ENCODE peak calls at places on chromosome 19, in six cellular contexts. S is keratinocyte, F is K562, J is mammary epithelial cell, W is PC-3, E is A673. K is an unnamed sample.

GRCh38 chr19:40721140-40721486 is 4.2 kb downstream of the ITPKC start:
- DNase-seq in J (no peak), W (no peak), S (no peak), F (no peak), E (no peak), K (no peak)

GRCh38 chr19:4914736-4915501 is 5.6 kb downstream of the UHRF1 start:
- DNase-seq in W (peak; percentile 98), F (peak; percentile 70), S (peak; percentile 58), E (peak; percentile 72), J (peak; percentile 93), K (no peak)

GRCh38 chr19:14774373-14774772 is 4.0 kb downstream of the ADGRE2 start:
- DNase-seq in E (no peak), F (no peak), S (no peak), J (no peak), W (no peak), K (no peak)

GRCh38 chr19:12995596-12996541 is 594 bp downstream of the NFIX start:
- DNase-seq in E (peak; percentile 35), F (peak; percentile 92), J (peak; percentile 47), S (no peak), W (no peak), K (no peak)

GRCh38 chr19:489418-490196 is 6.7 kb upstream of the MADCAM1 start:
- DNase-seq in S (no peak), F (no peak), J (no peak), W (peak; percentile 13), E (no peak), K (peak; percentile 77)

GRCh38 chr19:54517483-54517882 is 14.9 kb downstream of the LAIR2 start:
- DNase-seq in S (no peak), J (peak; percentile 27), F (peak; percentile 77), E (peak; percentile 81), W (peak; percentile 86), K (peak; percentile 60)

GRCh38 chr19:5339470-5339949 is 1.1 kb downstream of the PTPRS start:
- DNase-seq in S (no peak), J (no peak), W (no peak), E (peak; percentile 24), F (peak; percentile 69), K (peak; percentile 42)

GRCh38 chr19:5929646-5930045 is 15.6 kb downstream of the CAPS start:
- DNase-seq in W (no peak), S (no peak), J (no peak), F (peak; percentile 44), E (no peak), K (no peak)

GRCh38 chr19:289651-290538 is 1.3 kb downstream of the PLPP2 start:
- DNase-seq in S (peak; percentile 57), F (peak; percentile 45), J (peak; percentile 89), E (no peak), W (no peak), K (no peak)

GRCh38 chr19:57789288-57789687 is 19.8 kb downstream of the ZNF586 start:
- DNase-seq in J (no peak), E (no peak), F (no peak), W (no peak), S (no peak), K (no peak)

GRCh38 chr19:5694952-5695648 is 5.0 kb downstream of the RPL36 start:
- DNase-seq in E (no peak), S (no peak), W (no peak), F (no peak), J (no peak), K (no peak)

GRCh38 chr19:13983213-13983889 is 22.8 kb downstream of the RFX1 start:
- DNase-seq in E (no peak), S (no peak), F (no peak), J (no peak), W (no peak), K (no peak)

GRCh38 chr19:20078696-20079095 is 896 bp downstream of the ZNF90 start:
- DNase-seq in J (peak; percentile 35), E (no peak), F (no peak), S (no peak), W (no peak), K (peak; percentile 55)

GRCh38 chr19:55549500-55550320 is 4.4 kb upstream of the SBK3 start:
- DNase-seq in F (no peak), S (no peak), J (peak; percentile 65), W (peak; percentile 81), E (no peak), K (peak; percentile 88)

GRCh38 chr19:46862974-46863632 is 2.3 kb downstream of the ARHGAP35 start:
- DNase-seq in W (no peak), F (no peak), J (no peak), E (no peak), S (no peak), K (no peak)

GRCh38 chr19:2834294-2834871 is 6.9 kb upstream of the ZNF555 start:
- DNase-seq in F (no peak), W (no peak), S (no peak), J (no peak), E (no peak), K (no peak)

GRCh38 chr19:17129377-17129776 is 53.8 kb downstream of the MYO9B start:
- DNase-seq in F (no peak), W (no peak), S (no peak), J (no peak), E (no peak), K (no peak)

GRCh38 chr19:6639439-6639838 is 30.5 kb downstream of the TNFSF14 start:
- DNase-seq in S (no peak), J (peak; percentile 9), W (peak; percentile 63), F (no peak), E (no peak), K (no peak)

GRCh38 chr19:46442808-46443450 is 14.2 kb upstream of the PNMA8C start:
- DNase-seq in S (no peak), F (no peak), W (peak; percentile 85), E (peak; percentile 62), J (peak; percentile 69), K (no peak)

GRCh38 chr19:15107056-15108010 is at the start of gene SYDE1:
- DNase-seq in F (peak; percentile 8), J (peak; percentile 35), E (peak; percentile 76), W (peak; percentile 44), S (no peak), K (peak; percentile 89)

GRCh38 chr19:12796146-12797071 is 5.1 kb downstream of the JUNB start:
- DNase-seq in S (no peak), E (peak; percentile 91), W (peak; percentile 94), F (peak; percentile 51), J (peak; percentile 58), K (peak; percentile 93)

GRCh38 chr19:28746486-28746885 is 466.5 kb downstream of the UQCRFS1 start:
- DNase-seq in E (no peak), S (no peak), W (no peak), F (no peak), J (no peak), K (no peak)

GRCh38 chr19:3507371-3508120 is 1.4 kb downstream of the FZR1 start:
- DNase-seq in F (peak; percentile 54), J (peak; percentile 37), W (peak; percentile 6), E (no peak), S (no peak), K (peak; percentile 41)

GRCh38 chr19:45817725-45818301 is 2.7 kb upstream of the RSPH6A start:
- DNase-seq in S (no peak), E (no peak), F (no peak), J (peak; percentile 53), W (peak; percentile 28), K (peak; percentile 32)

GRCh38 chr19:48367855-48368254 is 3.7 kb downstream of the SYNGR4 start:
- DNase-seq in J (no peak), E (no peak), F (no peak), W (no peak), S (no peak), K (no peak)

GRCh38 chr19:19591133-19591825 is 27.2 kb downstream of the PBX4 start:
- DNase-seq in F (no peak), J (peak; percentile 98), E (peak; percentile 89), S (peak; percentile 95), W (peak; percentile 95), K (peak; percentile 34)

DNA sequence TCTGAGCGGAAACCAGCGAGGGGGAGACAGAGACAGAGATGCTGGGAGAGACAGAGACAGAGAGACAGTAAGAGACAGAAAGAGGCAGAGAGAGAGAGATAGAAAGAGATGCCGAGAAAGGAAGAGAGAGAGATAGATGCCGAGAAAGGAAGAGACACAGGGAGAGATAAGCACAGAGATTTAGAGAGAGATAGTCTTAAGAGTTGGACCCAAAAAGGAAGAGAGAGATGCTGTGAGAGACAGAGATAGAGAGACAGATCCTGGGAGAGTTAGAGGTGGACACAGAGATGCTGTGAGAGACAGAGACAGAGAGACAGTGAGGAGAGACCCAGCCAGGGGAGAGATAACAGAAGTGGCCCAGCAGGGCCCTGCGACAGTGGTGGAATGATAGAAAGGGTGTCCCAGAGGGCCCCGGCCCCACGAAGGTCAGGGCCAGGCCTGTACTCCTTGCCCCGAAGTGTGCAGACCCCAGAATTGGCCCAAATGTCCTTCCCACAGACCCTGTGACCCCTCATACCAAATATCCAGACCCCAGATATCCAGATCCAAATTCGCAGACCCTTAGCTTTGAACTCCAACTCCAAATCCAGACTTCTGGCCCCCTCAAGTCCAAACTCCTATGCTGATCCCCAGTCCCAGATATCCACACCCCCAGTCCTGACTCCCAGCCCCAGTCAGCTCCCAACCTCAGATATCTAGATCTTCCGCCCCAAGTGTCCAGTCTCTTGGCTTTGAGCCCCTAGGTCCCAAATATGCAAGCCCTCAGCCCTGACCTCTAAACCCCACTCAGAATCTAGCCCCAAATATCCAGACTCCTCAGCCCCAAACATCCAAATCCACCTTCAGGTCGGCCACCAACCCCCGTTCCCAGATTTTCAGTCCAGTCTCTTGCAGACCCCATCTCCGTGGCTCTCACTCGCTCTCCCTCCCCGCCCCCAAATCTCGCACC is 1.1 kb downstream of the ERFL start:
- DNase-seq in S (no peak), F (no peak), W (no peak), J (no peak), E (no peak), K (no peak)
- TF ChIP-seq EZH2 in S (peak; percentile 90), F (no peak), W (no peak), J (no peak), E (no peak), K (peak; percentile 17)

GRCh38 chr19:29943615-29944014 is 1.6 kb downstream of the URI1 start:
- DNase-seq in E (no peak), W (no peak), S (peak; percentile 11), F (no peak), J (no peak), K (no peak)
- H3K27ac ChIP-seq in E (no peak overlapping the region), W (no peak overlapping the region), S (peak overlapping the region; percentile 78), F (peak overlapping the region; percentile 82), J (no peak overlapping the region), K (no peak overlapping the region)

GRCh38 chr19:38765214-38765613 is 8.1 kb downstream of the LGALS7 start:
- DNase-seq in F (no peak), W (no peak), E (no peak), S (no peak), J (no peak), K (no peak)

GRCh38 chr19:38773469-38774177 is at the start of gene LGALS7:
- DNase-seq in W (no peak), E (no peak), J (no peak), F (no peak), S (no peak), K (no peak)

GRCh38 chr19:38766276-38767047 is 6.9 kb downstream of the LGALS7 start:
- DNase-seq in F (no peak), E (no peak), J (no peak), S (no peak), W (no peak), K (no peak)

GRCh38 chr19:38774181-38774950 is 1.0 kb upstream of the LGALS7 start:
- DNase-seq in E (no peak), J (no peak), S (no peak), F (no peak), W (no peak), K (no peak)

GRCh38 chr19:38769635-38770211 is 3.6 kb downstream of the LGALS7 start:
- DNase-seq in F (peak; percentile 61), E (peak; percentile 76), S (no peak), W (no peak), J (no peak), K (peak; percentile 70)
- TF ChIP-seq EZH2 in F (no peak), E (no peak), S (no peak), W (no peak), J (no peak), K (no peak)

GRCh38 chr19:18392417-18392816 is 5.0 kb downstream of the LRRC25 start:
- DNase-seq in W (no peak), F (peak; percentile 65), J (no peak), E (no peak), S (no peak), K (no peak)
- H3K27ac ChIP-seq in W (no peak overlapping the region), F (no peak overlapping the region), J (no peak overlapping the region), E (no peak overlapping the region), S (no peak overlapping the region), K (no peak overlapping the region)